ENCODE peak calls at places on chromosomes 2 and 18, in eight cellular contexts. O is ovary; U is right atrium auricular region; W is heart left ventricle; C is right cardiac atrium; J is endodermal cell; M is CD4-positive, CD25-positive, alpha-beta regulatory T cell; N is A549. P is an unnamed sample.

GRCh38 chr2:128145651-128146050 is 54.7 kb downstream of the UGGT1 start:
- DNase-seq in O (no peak), C (no peak), M (no peak), J (no peak), U (no peak), N (no peak), W (no peak), P (no peak)

GRCh38 chr18:7645756-7646155 is 78.6 kb downstream of the PTPRM start:
- DNase-seq in U (no peak), N (peak; percentile 22), W (no peak), O (no peak), C (no peak), J (no peak), M (no peak), P (no peak)

GRCh38 chr2:124323321-124323720 is 298.2 kb downstream of the CNTNAP5 start:
- DNase-seq in M (no peak), U (no peak), J (no peak), C (no peak), W (no peak), O (no peak), N (no peak), P (no peak)

GRCh38 chr2:195683174-195683573 is 26.1 kb downstream of the SLC39A10 start:
- DNase-seq in M (no peak), O (no peak), U (no peak), J (no peak), C (no peak), W (no peak), N (no peak), P (no peak)

GRCh38 chr2:70122470-70122869 is 35.2 kb downstream of the PCBP1 start:
- DNase-seq in C (no peak), W (no peak), M (no peak), J (no peak), N (no peak), O (peak; percentile 3), U (no peak), P (no peak)

GRCh38 chr18:23844991-23845680 is 155.9 kb downstream of the LAMA3 start:
- DNase-seq in U (no peak), M (no peak), C (no peak), O (no peak), J (peak; percentile 81), W (no peak), N (peak; percentile 15), P (no peak)

GRCh38 chr2:36659872-36660312 is 36.6 kb upstream of the VIT start:
- DNase-seq in U (no peak), N (peak; percentile 17), J (no peak), W (no peak), C (no peak), M (no peak), O (no peak), P (no peak)

GRCh38 chr18:13629841-13630747 is 96.3 kb downstream of the FAM210A start:
- DNase-seq in O (peak; percentile 40), C (peak; percentile 46), M (peak; percentile 71), U (no peak), N (peak; percentile 51), J (peak; percentile 86), W (peak; percentile 67), P (no peak)

GRCh38 chr2:61950133-61950560 is 44.7 kb downstream of the COMMD1 start:
- DNase-seq in C (no peak), O (no peak), N (no peak), M (no peak), J (no peak), U (no peak), W (no peak), P (no peak)

GRCh38 chr18:24651472-24651871 is 191.0 kb downstream of the HRH4 start:
- DNase-seq in C (no peak), J (no peak), N (no peak), U (no peak), M (no peak), W (no peak), O (no peak), P (no peak)

GRCh38 chr2:182680838-182681237 is 35.2 kb upstream of the DNAJC10 start:
- DNase-seq in M (no peak), N (no peak), W (no peak), O (no peak), C (no peak), J (no peak), U (no peak), P (no peak)

GRCh38 chr2:33236457-33236856 is 240.0 kb upstream of the RASGRP3 start:
- DNase-seq in O (no peak), W (no peak), M (no peak), C (no peak), J (no peak), N (no peak), U (no peak), P (no peak)

GRCh38 chr2:101173707-101174295 is 22.6 kb upstream of the TBC1D8 start:
- DNase-seq in O (no peak), M (peak; percentile 65), C (no peak), J (no peak), U (no peak), N (no peak), W (no peak), P (no peak)

GRCh38 chr2:48607307-48608014 is 10.2 kb upstream of the GTF2A1L start:
- DNase-seq in N (no peak), C (no peak), J (no peak), O (no peak), M (no peak), U (no peak), W (no peak), P (no peak)

GRCh38 chr18:48827321-48828200 is 123.2 kb downstream of the SMAD7 start:
- DNase-seq in J (peak; percentile 81), W (peak; percentile 15), M (no peak), N (no peak), U (peak; percentile 58), O (no peak), C (peak; percentile 8), P (peak; percentile 67)

GRCh38 chr2:112958428-112959108 is 19.2 kb upstream of the IL36G start:
- DNase-seq in N (peak; percentile 60), W (no peak), O (no peak), C (peak; percentile 16), M (peak; percentile 68), U (no peak), J (peak; percentile 72), P (no peak)

GRCh38 chr2:33435518-33435917 is 40.9 kb upstream of the RASGRP3 start:
- DNase-seq in C (no peak), J (no peak), O (no peak), U (no peak), M (no peak), W (no peak), N (no peak), P (no peak)

GRCh38 chr2:170739048-170739447 is 23.9 kb downstream of the SP5 start:
- DNase-seq in N (peak; percentile 60), C (no peak), O (no peak), U (no peak), J (no peak), W (no peak), M (no peak), P (no peak)

GRCh38 chr2:218883491-218884490 is 3.1 kb downstream of the WNT10A start:
- DNase-seq in J (peak; percentile 76), M (no peak), U (no peak), W (no peak), C (no peak), N (no peak), O (no peak), P (peak; percentile 84)

GRCh38 chr18:35477974-35478373 is 19.8 kb downstream of the INO80C start:
- DNase-seq in N (no peak), U (no peak), C (no peak), O (no peak), J (no peak), M (no peak), W (no peak), P (no peak)
- H3K4me1 ChIP-seq in N (peaks cover 57% of the 10 kb centered on the region), U (no peaks in the 10 kb centered on the region), C (peaks cover 6% of the 10 kb centered on the region), O (no peaks in the 10 kb centered on the region), J (peaks cover 5% of the 10 kb centered on the region), M (no peaks in the 10 kb centered on the region), W (peaks cover 2% of the 10 kb centered on the region), P (peaks cover 13% of the 10 kb centered on the region)

GRCh38 chr2:2170189-2170588 is 160.9 kb downstream of the MYT1L start:
- DNase-seq in M (no peak), C (no peak), W (no peak), U (no peak), N (no peak), J (no peak), O (no peak), P (no peak)

GRCh38 chr2:2165135-2165534 is 165.9 kb downstream of the MYT1L start:
- DNase-seq in M (no peak), N (no peak), J (no peak), C (no peak), U (no peak), O (no peak), W (no peak), P (no peak)

GRCh38 chr2:2164326-2164917 is 166.7 kb downstream of the MYT1L start:
- DNase-seq in M (no peak), J (no peak), U (no peak), O (no peak), C (no peak), N (no peak), W (no peak), P (no peak)

GRCh38 chr2:2170861-2171260 is 160.2 kb downstream of the MYT1L start:
- DNase-seq in O (no peak), W (no peak), N (no peak), U (no peak), J (no peak), C (no peak), M (no peak), P (no peak)

DNA sequence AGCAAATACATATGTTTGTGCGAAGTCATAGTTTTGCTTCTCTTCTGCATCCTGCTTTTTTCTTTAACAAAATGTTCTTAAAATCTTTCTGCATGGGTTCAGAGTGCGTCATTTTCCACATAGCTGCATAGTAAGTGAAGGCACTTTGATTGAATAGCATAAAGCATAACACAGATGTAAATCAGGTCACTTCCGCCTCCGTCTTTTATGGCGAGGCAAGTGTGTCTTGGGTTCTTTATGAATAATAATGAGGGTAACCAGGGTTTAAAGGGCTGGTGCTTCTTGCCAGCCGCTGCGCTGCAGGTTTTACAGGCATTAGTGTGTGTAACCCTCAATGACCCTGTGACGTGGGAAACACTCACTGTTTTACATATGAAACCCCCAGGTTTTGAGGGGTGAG is 164.2 kb downstream of the MYT1L start:
- DNase-seq in C (no peak), J (no peak), N (no peak), U (no peak), M (no peak), O (no peak), W (no peak), P (no peak)
- H3K4me1 ChIP-seq in C (no peaks in the 10 kb centered on the region), J (no peaks in the 10 kb centered on the region), N (no peaks in the 10 kb centered on the region), U (no peaks in the 10 kb centered on the region), M (no peaks in the 10 kb centered on the region), O (no peaks in the 10 kb centered on the region), W (no peaks in the 10 kb centered on the region), P (no peaks in the 10 kb centered on the region)

GRCh38 chr18:45255142-45255890 is 360.0 kb upstream of the SLC14A2 start:
- DNase-seq in U (peak; percentile 63), C (no peak), W (no peak), M (no peak), J (no peak), N (no peak), O (no peak), P (no peak)
- H3K4me1 ChIP-seq in U (no peaks in the 10 kb centered on the region), C (no peaks in the 10 kb centered on the region), W (peaks cover 18% of the 10 kb centered on the region), M (no peaks in the 10 kb centered on the region), J (no peaks in the 10 kb centered on the region), N (no peaks in the 10 kb centered on the region), O (peaks cover 7% of the 10 kb centered on the region), P (no peaks in the 10 kb centered on the region)

DNA sequence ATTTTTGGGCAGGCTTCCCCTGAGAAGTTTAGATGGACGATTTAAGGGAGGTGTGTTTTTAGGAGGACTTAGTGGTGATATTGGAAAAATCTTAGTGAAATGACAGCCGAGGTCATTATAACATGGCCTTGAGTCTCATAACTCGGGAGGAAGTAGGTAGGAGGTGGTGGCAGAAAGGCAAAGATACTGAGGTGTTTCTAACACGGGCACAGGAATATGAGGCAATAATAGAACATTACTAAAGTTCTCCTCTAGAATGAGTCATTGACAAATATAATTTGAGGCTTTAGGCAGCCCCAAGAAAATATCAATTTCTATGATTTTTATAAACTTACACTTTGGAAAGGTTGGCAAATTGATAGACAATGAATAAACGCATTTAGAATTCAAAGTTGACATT is 146.1 kb upstream of the ZEB2 start:
- DNase-seq in J (no peak), W (no peak), M (no peak), U (no peak), C (no peak), N (no peak), O (no peak), P (no peak)
- H3K4me1 ChIP-seq in J (no peaks in the 10 kb centered on the region), W (no peaks in the 10 kb centered on the region), M (no peaks in the 10 kb centered on the region), U (no peaks in the 10 kb centered on the region), C (peaks cover 1% of the 10 kb centered on the region), N (peaks cover 4% of the 10 kb centered on the region), O (no peaks in the 10 kb centered on the region), P (no peaks in the 10 kb centered on the region)